ENCODE peak calls at places on chromosomes 5 and 9, in six cellular contexts. I, G, C, P, M and E are unnamed samples.

GRCh38 chr5:172133359-172134029 is 54.5 kb downstream of the STK10 start:
- DNase-seq in I (no peak), G (no peak), C (no peak), P (no peak), M (no peak), E (no peak)

GRCh38 chr5:168443533-168443932 is 42.7 kb upstream of the RARS1 start:
- DNase-seq in I (no peak), G (no peak), C (no peak), P (no peak), M (no peak), E (no peak)

GRCh38 chr5:149345892-149346222 is 558 bp downstream of the GRPEL2 start:
- DNase-seq in I (no peak), G (no peak), C (no peak), P (no peak), M (peak; percentile 61), E (no peak)

GRCh38 chr9:120933310-120934044 is 6.9 kb upstream of the TRAF1 start:
- DNase-seq in I (no peak), G (no peak), C (no peak), P (no peak), M (no peak), E (no peak)

GRCh38 chr5:112684737-112685136 is 52.9 kb upstream of the APC start:
- DNase-seq in I (no peak), G (no peak), C (no peak), P (no peak), M (no peak), E (no peak)

GRCh38 chr5:133230823-133231578 is 179.2 kb downstream of the HSPA4 start:
- DNase-seq in I (no peak), G (no peak), C (no peak), P (no peak), M (no peak), E (no peak)

GRCh38 chr9:27836661-27837401 is 263.6 kb upstream of the C9orf72 start:
- DNase-seq in I (no peak), G (no peak), C (no peak), P (no peak), M (no peak), E (no peak)

GRCh38 chr9:19387317-19387716 is 7.3 kb upstream of the RPS6 start:
- DNase-seq in I (no peak), G (no peak), C (no peak), P (no peak), M (no peak), E (no peak)

GRCh38 chr9:113955076-113955752 is 79.1 kb downstream of the ZNF618 start:
- DNase-seq in I (no peak), G (no peak), C (no peak), P (no peak), M (no peak), E (no peak)

GRCh38 chr9:136013524-136014034 is 52.4 kb upstream of the UBAC1 start:
- DNase-seq in I (no peak), G (no peak), C (no peak), P (no peak), M (no peak), E (no peak)

GRCh38 chr9:111731916-111732315 is 62.8 kb downstream of the SHOC1 start:
- DNase-seq in I (no peak), G (no peak), C (no peak), P (no peak), M (no peak), E (no peak)

GRCh38 chr5:33400675-33401074 is 40.1 kb upstream of the TARS1 start:
- DNase-seq in I (no peak), G (no peak), C (no peak), P (no peak), M (no peak), E (no peak)

GRCh38 chr9:98864257-98865180 is 57.0 kb downstream of the GALNT12 start:
- DNase-seq in I (no peak), G (no peak), C (no peak), P (no peak), M (no peak), E (no peak)

GRCh38 chr5:17132444-17133083 is 84.9 kb upstream of the BASP1 start:
- DNase-seq in I (peak; percentile 8), G (no peak), C (no peak), P (no peak), M (peak; percentile 69), E (no peak)

GRCh38 chr9:110029815-110030480 is 178.0 kb downstream of the C9orf152 start:
- DNase-seq in I (no peak), G (no peak), C (no peak), P (no peak), M (no peak), E (no peak)

GRCh38 chr9:87557996-87558395 is 60.3 kb downstream of the DAPK1 start:
- DNase-seq in I (no peak), G (no peak), C (no peak), P (no peak), M (no peak), E (peak; percentile 80)

GRCh38 chr5:55601209-55601618 is 66.5 kb upstream of the PLPP1 start:
- DNase-seq in I (no peak), G (no peak), C (peak; percentile 67), P (no peak), M (no peak), E (peak; percentile 96)

GRCh38 chr5:142821027-142821732 is 51.0 kb downstream of the ARHGAP26 start:
- DNase-seq in I (no peak), G (no peak), C (no peak), P (no peak), M (no peak), E (no peak)

GRCh38 chr5:68151812-68152211 is 63.7 kb upstream of the PIK3R1 start:
- DNase-seq in I (no peak), G (no peak), C (no peak), P (no peak), M (no peak), E (no peak)

GRCh38 chr5:132302413-132302812 is 8.2 kb downstream of the SLC22A4 start:
- DNase-seq in I (no peak), G (no peak), C (no peak), P (no peak), M (no peak), E (peak; percentile 68)

GRCh38 chr9:93125331-93125894 is 8.6 kb downstream of the NINJ1 start:
- DNase-seq in I (no peak), G (no peak), C (peak; percentile 7), P (no peak), M (no peak), E (no peak)

GRCh38 chr9:93121316-93122241 is 12.5 kb downstream of the NINJ1 start:
- DNase-seq in I (no peak), G (no peak), C (peak; percentile 45), P (no peak), M (no peak), E (no peak)

GRCh38 chr9:93124793-93125192 is 9.3 kb downstream of the NINJ1 start:
- DNase-seq in I (peak; percentile 7), G (no peak), C (peak; percentile 46), P (no peak), M (no peak), E (no peak)

GRCh38 chr9:93122721-93123221 is 11.3 kb downstream of the NINJ1 start:
- DNase-seq in I (no peak), G (no peak), C (peak; percentile 45), P (no peak), M (no peak), E (no peak)

GRCh38 chr9:93123561-93124283 is 10.3 kb downstream of the NINJ1 start:
- DNase-seq in I (peak; percentile 9), G (no peak), C (peak; percentile 42), P (no peak), M (no peak), E (no peak)
- TF ChIP-seq POLR2AphosphoS5 in I (peak; percentile 9), G (no peak), C (no peak), P (no peak), M (no peak), E (no peak)

GRCh38 chr9:134666801-134667200 is 25.2 kb downstream of the COL5A1 start:
- DNase-seq in I (no peak), G (no peak), C (no peak), P (no peak), M (no peak), E (no peak)
- TF ChIP-seq POLR2AphosphoS5 in I (no peak), G (no peak), C (no peak), P (no peak), M (no peak), E (no peak)

GRCh38 chr9:128928624-128929023 is 7.8 kb downstream of the PHYHD1 start:
- DNase-seq in I (no peak), G (no peak), C (no peak), P (no peak), M (no peak), E (no peak)

GRCh38 chr9:128921881-128922763 is 1.3 kb downstream of the PHYHD1 start:
- DNase-seq in I (no peak), G (no peak), C (no peak), P (no peak), M (peak; percentile 92), E (no peak)

GRCh38 chr9:128929560-128929959 is 8.8 kb downstream of the PHYHD1 start:
- DNase-seq in I (no peak), G (no peak), C (no peak), P (no peak), M (no peak), E (no peak)

GRCh38 chr9:128923493-128923883 is 2.7 kb downstream of the PHYHD1 start:
- DNase-seq in I (no peak), G (no peak), C (no peak), P (no peak), M (no peak), E (no peak)

DNA sequence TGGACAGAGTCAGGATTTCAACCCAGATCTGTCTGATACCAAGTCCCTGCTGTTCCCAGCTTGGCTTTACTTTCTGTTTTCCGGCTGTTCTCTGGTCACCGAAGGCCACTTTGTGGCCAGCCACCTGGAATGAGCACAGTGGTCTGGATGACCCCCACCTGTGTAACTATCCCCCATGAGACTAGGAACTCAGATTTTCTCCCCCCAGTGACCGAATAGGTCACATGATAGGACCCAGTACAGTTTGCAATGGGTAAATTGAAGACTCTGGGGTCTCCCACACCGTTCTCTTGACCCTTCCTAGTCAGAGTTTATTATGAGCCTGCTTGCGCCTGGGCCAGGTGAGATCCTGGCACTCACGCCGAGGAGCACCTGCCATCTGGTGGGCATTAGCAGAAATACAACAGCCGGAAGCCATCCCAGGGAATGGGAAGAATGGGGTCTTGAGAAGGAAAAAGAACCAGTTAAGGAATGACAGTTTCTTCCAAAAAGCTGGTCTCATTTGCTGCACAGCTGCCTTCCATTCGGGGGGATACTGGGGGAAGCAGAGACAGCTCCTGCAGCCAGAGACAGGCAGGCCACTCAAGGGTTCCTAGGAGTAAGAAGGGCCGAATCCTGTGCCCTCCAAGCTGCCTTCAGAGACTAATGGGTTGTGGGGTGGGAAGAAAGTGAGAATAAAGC is 7.1 kb downstream of the PHYHD1 start:
- DNase-seq in I (no peak), G (no peak), C (no peak), P (peak; percentile 42), M (peak; percentile 88), E (no peak)
- TF ChIP-seq POLR2AphosphoS5 in I (no peak), G (no peak), C (peak; percentile 19), P (no peak), M (no peak), E (peak; percentile 53)

DNA sequence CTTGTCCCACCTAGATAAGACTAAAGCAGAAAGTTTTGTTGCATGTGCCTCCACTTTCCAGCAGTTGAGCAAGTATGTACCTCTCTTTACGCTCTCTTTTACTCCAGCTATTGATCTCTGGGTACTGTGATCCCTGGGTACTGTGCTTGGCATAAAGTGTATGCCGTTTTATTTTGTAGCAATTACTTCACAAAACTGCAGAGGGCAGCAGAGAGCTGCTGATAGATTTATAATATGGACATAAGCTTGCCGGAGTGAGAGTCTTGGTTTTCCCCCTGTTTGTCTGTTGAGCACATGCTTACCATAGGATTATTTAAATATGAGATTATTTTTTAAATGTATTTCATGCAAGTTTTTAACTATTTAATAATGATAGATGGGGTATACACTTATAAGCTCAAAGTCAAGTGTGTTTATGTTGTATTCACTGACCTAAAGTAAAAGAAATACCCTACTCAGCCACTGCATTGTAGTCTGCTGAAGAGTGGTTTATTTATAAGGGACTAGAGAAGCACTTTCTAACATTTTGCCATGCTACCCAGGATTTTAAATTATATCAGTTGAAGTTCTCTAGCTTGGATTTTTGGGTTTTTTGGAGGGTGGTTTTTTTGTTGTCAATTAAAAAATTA is 13.0 kb downstream of the TTC1 start:
- DNase-seq in I (peak; percentile 28), G (peak; percentile 43), C (no peak), P (peak; percentile 31), M (peak; percentile 77), E (no peak)
- TF ChIP-seq POLR2AphosphoS5 in I (no peak), G (no peak), C (no peak), P (no peak), M (no peak), E (no peak)